ENCODE peak calls at places on chromosomes 12 and 14, in five cellular contexts. J, C, P, O and R are unnamed samples.

GRCh38 chr14:24145700-24146621 is at the start of gene PSME2:
- DNase-seq in J (peak), C (no peak), P (no peak), O (no peak), R (no peak)

GRCh38 chr12:104370989-104371870 is 67.7 kb downstream of the EID3 start:
- DNase-seq in J (peak), C (peak), P (no peak), O (no peak), R (no peak)

GRCh38 chr14:75941030-75941429 is 40.8 kb downstream of the TGFB3 start:
- DNase-seq in J (no peak), C (no peak), P (no peak), O (no peak), R (no peak)

GRCh38 chr12:24014240-24014639 is 64.8 kb upstream of the SOX5 start:
- DNase-seq in J (no peak), C (no peak), P (no peak), O (no peak), R (no peak)

GRCh38 chr12:18428416-18428815 is 167.1 kb downstream of the PIK3C2G start:
- DNase-seq in J (no peak), C (no peak), P (no peak), O (no peak), R (no peak)

GRCh38 chr14:55302367-55302766 is 31.1 kb downstream of the FBXO34 start:
- DNase-seq in J (no peak), C (no peak), P (no peak), O (no peak), R (no peak)

GRCh38 chr12:15752780-15753179 is 36.4 kb downstream of the EPS8 start:
- DNase-seq in J (no peak), C (no peak), P (no peak), O (no peak), R (no peak)

GRCh38 chr14:99752486-99753121 is 40.6 kb upstream of the EML1 start:
- DNase-seq in J (no peak), C (no peak), P (no peak), O (no peak), R (no peak)

GRCh38 chr14:35123388-35123703 is 994 bp downstream of the PRORP start:
- DNase-seq in J (no peak), C (no peak), P (no peak), O (no peak), R (no peak)

GRCh38 chr14:104754213-104754851 is 1.4 kb downstream of the SIVA1 start:
- DNase-seq in J (no peak), C (no peak), P (no peak), O (no peak), R (no peak)

GRCh38 chr12:59660921-59661597 is 65.2 kb downstream of the SLC16A7 start:
- DNase-seq in J (no peak), C (no peak), P (no peak), O (no peak), R (no peak)

GRCh38 chr12:1629338-1630080 is 478 bp downstream of the WNT5B start:
- DNase-seq in J (no peak), C (peak), P (no peak), O (peak), R (no peak)

GRCh38 chr12:62250671-62251608 is 9.3 kb upstream of the USP15 start:
- DNase-seq in J (no peak), C (no peak), P (peak), O (no peak), R (peak)

GRCh38 chr14:89912667-89913211 is 41.8 kb downstream of the EFCAB11 start:
- DNase-seq in J (peak), C (no peak), P (no peak), O (peak), R (no peak)

GRCh38 chr12:13661005-13661887 is 320.2 kb downstream of the GRIN2B start:
- DNase-seq in J (peak), C (peak), P (peak), O (peak), R (peak)

GRCh38 chr12:26195641-26196423 is 459 bp downstream of the SSPN start:
- DNase-seq in J (peak), C (peak), P (no peak), O (no peak), R (no peak)

GRCh38 chr14:51638071-51638944 is 13.4 kb upstream of the FRMD6 start:
- DNase-seq in J (peak), C (peak), P (no peak), O (peak), R (no peak)

GRCh38 chr12:94205738-94206310 is 57.4 kb downstream of the PLXNC1 start:
- DNase-seq in J (no peak), C (no peak), P (no peak), O (no peak), R (no peak)

GRCh38 chr12:16221776-16222175 is 55.7 kb downstream of the SLC15A5 start:
- DNase-seq in J (no peak), C (no peak), P (no peak), O (no peak), R (no peak)

DNA sequence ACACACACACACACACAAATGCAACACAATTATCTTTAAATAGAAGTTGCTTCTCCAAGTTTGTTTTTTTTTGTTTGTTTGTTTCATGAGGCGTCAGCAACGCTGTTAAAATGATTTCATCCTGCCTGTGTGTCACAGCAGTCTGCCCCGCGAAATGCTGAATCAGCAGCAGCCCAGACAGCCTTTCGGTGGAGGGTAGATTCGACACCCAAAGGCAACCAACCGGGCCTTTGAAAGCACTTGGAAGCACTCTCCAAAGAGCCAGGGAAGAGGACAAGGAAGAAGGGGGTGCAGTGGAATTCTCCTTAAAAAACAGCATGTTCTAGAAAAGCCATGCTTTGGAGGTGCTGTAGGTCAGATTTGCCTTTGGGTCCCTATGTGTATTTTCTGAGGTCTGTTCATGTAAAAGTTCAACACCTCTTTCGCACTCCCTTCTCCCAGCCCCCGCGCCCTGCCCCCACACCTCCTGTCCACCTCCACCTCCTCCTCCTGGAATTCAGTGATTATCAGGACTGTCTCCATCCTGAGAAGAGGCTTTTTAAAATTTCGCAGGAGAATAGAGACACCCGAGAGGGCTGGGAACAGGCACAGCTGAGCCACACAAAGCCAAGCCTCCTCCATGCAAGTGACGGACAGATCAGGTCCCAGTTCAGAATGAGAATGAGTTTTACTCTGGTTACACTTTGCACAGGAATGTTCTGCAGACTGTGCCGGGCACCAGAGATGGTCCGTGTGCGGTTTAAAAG is 177.8 kb downstream of the ETV6 start:
- DNase-seq in J (no peak), C (peak), P (no peak), O (no peak), R (no peak)
- TF ChIP-seq ESRRA in J (no peak), C (no peak), P (no peak), O (no peak), R (no peak)

DNA sequence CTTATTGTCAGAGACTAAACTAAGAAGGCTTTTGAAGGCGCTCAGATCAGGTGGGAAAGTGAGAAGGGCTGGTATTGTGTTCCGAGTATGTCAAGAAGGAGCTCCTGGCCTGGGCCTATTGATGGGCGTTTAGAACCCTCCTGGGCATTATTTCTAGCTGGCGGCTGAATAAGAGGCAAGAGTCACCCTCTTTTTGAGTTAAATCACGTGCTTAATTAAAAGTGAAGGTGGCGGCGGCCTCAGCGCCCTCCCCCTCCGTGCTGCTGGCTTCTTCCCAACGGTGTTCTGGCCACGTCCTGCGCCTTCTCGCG is 21.0 kb upstream of the GNS start:
- DNase-seq in J (no peak), C (no peak), P (no peak), O (no peak), R (no peak)
- TF ChIP-seq ESRRA in J (no peak), C (no peak), P (no peak), O (no peak), R (no peak)

GRCh38 chr12:120538281-120539156 is 4.4 kb downstream of the RNF10 start:
- DNase-seq in J (no peak), C (no peak), P (no peak), O (peak), R (no peak)
- TF ChIP-seq ESRRA in J (no peak), C (no peak), P (no peak), O (no peak), R (no peak)

GRCh38 chr12:123973552-123974341 is 732 bp downstream of the ZNF664 start:
- DNase-seq in J (peak), C (peak), P (no peak), O (peak), R (no peak)
- TF ChIP-seq ESRRA in J (no peak), C (no peak), P (no peak), O (no peak), R (no peak)